ENCODE peak calls at places on chromosomes 1 and 21, in eight cellular contexts. K is putamen; O is COR-L47; U is left colon; A is EL; G is NCI-H1105 treated with DMSO at 0.1 percent for 48 hours; J is SK-N-MC; S is activated CD8-positive, alpha-beta memory T cell treated with anti-CD3 and anti-CD28 coated beads for 48 hours. T is an unnamed sample.

GRCh38 chr1:37692834-37693175 is 489 bp downstream of the CDCA8 start:
- DNase-seq in K (no peak), O (no peak), U (no peak), A (no peak), G (peak), J (no peak), S (no peak), T (no peak)

GRCh38 chr21:35619184-35619583 is 441.1 kb downstream of the SETD4 start:
- DNase-seq in K (no peak), O (no peak), U (no peak), A (peak), G (no peak), J (no peak), S (no peak), T (no peak)

GRCh38 chr1:62530516-62531154 is 66.7 kb upstream of the ANGPTL3 start:
- DNase-seq in K (peak), O (no peak), U (peak), A (peak), G (no peak), J (no peak), S (no peak), T (peak)

GRCh38 chr1:169586395-169587255 is at the start of gene F5:
- DNase-seq in K (peak), O (peak), U (peak), A (peak), G (peak), J (no peak), S (peak), T (peak)

GRCh38 chr1:170910273-170910672 is 25.1 kb upstream of the MROH9 start:
- DNase-seq in K (no peak), O (no peak), U (no peak), A (peak), G (no peak), J (no peak), S (no peak), T (no peak)

GRCh38 chr1:94648225-94649007 is 106.9 kb upstream of the F3 start:
- DNase-seq in K (no peak), O (no peak), U (peak), A (peak), G (no peak), J (no peak), S (no peak), T (no peak)

GRCh38 chr1:6967431-6968079 is 182.3 kb downstream of the CAMTA1 start:
- DNase-seq in K (no peak), O (no peak), U (no peak), A (peak), G (no peak), J (no peak), S (no peak), T (no peak)

GRCh38 chr1:162905759-162906158 is 44.8 kb upstream of the CCDC190 start:
- DNase-seq in K (no peak), O (no peak), U (no peak), A (peak), G (no peak), J (no peak), S (no peak), T (no peak)

GRCh38 chr1:248840946-248841345 is 2.9 kb downstream of the ZNF672 start:
- DNase-seq in K (no peak), O (no peak), U (no peak), A (no peak), G (no peak), J (no peak), S (no peak), T (no peak)

GRCh38 chr1:6473156-6473555 is 7.2 kb upstream of the TNFRSF25 start:
- DNase-seq in K (no peak), O (no peak), U (no peak), A (no peak), G (no peak), J (no peak), S (no peak), T (no peak)

GRCh38 chr1:160777486-160778089 is 18.4 kb upstream of the LY9 start:
- DNase-seq in K (no peak), O (peak), U (peak), A (peak), G (peak), J (no peak), S (no peak), T (no peak)

GRCh38 chr1:145983206-145983675 is 13.1 kb downstream of the TXNIP start:
- DNase-seq in K (no peak), O (no peak), U (peak), A (no peak), G (no peak), J (no peak), S (no peak), T (no peak)

GRCh38 chr1:209416009-209416408 is 167.5 kb upstream of the CAMK1G start:
- DNase-seq in K (no peak), O (no peak), U (no peak), A (peak), G (no peak), J (no peak), S (no peak), T (no peak)

T was measured in head of caudate nucleus.